ENCODE peak calls at places on chromosome X, in four cellular contexts. One of them, this sample, is unnamed.

GRCh38 chrX:115553171-115553570 is 7.8 kb upstream of the PLS3 start:
- DNase-seq in ELF-1: no peak
- DNase-seq in activated gamma-delta T cell treated with anti-CD3 and anti-CD28 coated beads, Interleukin-2, amount 50 U/mL, for 16 hours: no peak
- DNase-seq in GM13977: no peak
- DNase-seq in this sample: no peak

GRCh38 chrX:134237363-134237702 is 351 bp downstream of the CCDC160 start:
- DNase-seq in ELF-1: peak
- DNase-seq in activated gamma-delta T cell treated with anti-CD3 and anti-CD28 coated beads, Interleukin-2, amount 50 U/mL, for 16 hours: no peak
- DNase-seq in GM13977: no peak
- DNase-seq in this sample: no peak

GRCh38 chrX:10450229-10450958 is 170.0 kb downstream of the MID1 start:
- DNase-seq in ELF-1: no peak
- DNase-seq in activated gamma-delta T cell treated with anti-CD3 and anti-CD28 coated beads, Interleukin-2, amount 50 U/mL, for 16 hours: no peak
- DNase-seq in GM13977: no peak
- DNase-seq in this sample: no peak

GRCh38 chrX:16953606-16954211 is 7.3 kb downstream of the REPS2 start:
- DNase-seq in ELF-1: no peak
- DNase-seq in activated gamma-delta T cell treated with anti-CD3 and anti-CD28 coated beads, Interleukin-2, amount 50 U/mL, for 16 hours: no peak
- DNase-seq in GM13977: no peak
- DNase-seq in this sample: no peak

GRCh38 chrX:45445745-45446412 is 245.2 kb upstream of the DIPK2B start:
- DNase-seq in ELF-1: no peak
- DNase-seq in activated gamma-delta T cell treated with anti-CD3 and anti-CD28 coated beads, Interleukin-2, amount 50 U/mL, for 16 hours: no peak
- DNase-seq in GM13977: no peak
- DNase-seq in this sample: no peak

GRCh38 chrX:53255738-53256191 is 25.6 kb downstream of the IQSEC2 start:
- DNase-seq in ELF-1: no peak
- DNase-seq in activated gamma-delta T cell treated with anti-CD3 and anti-CD28 coated beads, Interleukin-2, amount 50 U/mL, for 16 hours: no peak
- DNase-seq in GM13977: no peak
- DNase-seq in this sample: no peak

GRCh38 chrX:5842601-5843000 is 386.1 kb downstream of the NLGN4X start:
- DNase-seq in ELF-1: no peak
- DNase-seq in activated gamma-delta T cell treated with anti-CD3 and anti-CD28 coated beads, Interleukin-2, amount 50 U/mL, for 16 hours: no peak
- DNase-seq in GM13977: no peak
- DNase-seq in this sample: no peak

GRCh38 chrX:136660896-136661295 is 12.9 kb downstream of the CD40LG start:
- DNase-seq in ELF-1: no peak
- DNase-seq in activated gamma-delta T cell treated with anti-CD3 and anti-CD28 coated beads, Interleukin-2, amount 50 U/mL, for 16 hours: no peak
- DNase-seq in GM13977: no peak
- DNase-seq in this sample: no peak

GRCh38 chrX:22950278-22951266 is 49.2 kb upstream of the DDX53 start:
- DNase-seq in ELF-1: no peak
- DNase-seq in activated gamma-delta T cell treated with anti-CD3 and anti-CD28 coated beads, Interleukin-2, amount 50 U/mL, for 16 hours: no peak
- DNase-seq in GM13977: no peak
- DNase-seq in this sample: no peak

GRCh38 chrX:6226053-6226645 is 2.5 kb downstream of the NLGN4X start:
- DNase-seq in ELF-1: peak
- DNase-seq in activated gamma-delta T cell treated with anti-CD3 and anti-CD28 coated beads, Interleukin-2, amount 50 U/mL, for 16 hours: no peak
- DNase-seq in GM13977: no peak
- DNase-seq in this sample: no peak

GRCh38 chrX:318068-318738 is 393 bp downstream of the GTPBP6 start:
- DNase-seq in ELF-1: peak
- DNase-seq in activated gamma-delta T cell treated with anti-CD3 and anti-CD28 coated beads, Interleukin-2, amount 50 U/mL, for 16 hours: peak
- DNase-seq in GM13977: peak
- DNase-seq in this sample: no peak

This sample was measured in NK-92 treated with Interleukin-12 subunit alpha and Interleukin-12 subunit beta, amount 100 ng/mL, for 24 hours.